ENCODE peak calls at places on chromosomes 12 and 14, in ten cellular contexts. Z is AG09309; S is cardiac fibroblast; D is fibroblast of pulmonary artery; I is cardiac muscle cell; X is AG04450; N is naive thymus-derived CD4-positive, alpha-beta T cell; V is CD4-positive, CD25-positive, alpha-beta regulatory T cell; B is CD8-positive, alpha-beta T cell; W is foreskin fibroblast. M is an unnamed sample.

GRCh38 chr12:94273272-94273671 is 124.9 kb downstream of the PLXNC1 start:
- DNase-seq in S (no peak), I (no peak), V (no peak), Z (no peak), N (no peak), D (no peak), X (no peak), B (no peak), W (no peak), M (no peak)

GRCh38 chr12:127516467-127516866 is 750.5 kb upstream of the TMEM132C start:
- DNase-seq in X (no peak), W (peak; percentile 66), Z (no peak), V (no peak), I (no peak), B (no peak), N (no peak), S (peak; percentile 58), D (peak; percentile 14), M (no peak)

GRCh38 chr12:114638790-114639435 is 45.1 kb downstream of the TBX3 start:
- DNase-seq in V (no peak), W (no peak), D (no peak), N (no peak), S (no peak), I (no peak), Z (no peak), X (no peak), B (no peak), M (no peak)

GRCh38 chr12:19778822-19779221 is 339.5 kb downstream of the AEBP2 start:
- DNase-seq in W (no peak), I (no peak), D (peak; percentile 23), Z (no peak), V (no peak), B (no peak), N (no peak), S (no peak), X (no peak), M (no peak)

GRCh38 chr14:95523051-95523817 is 6.8 kb upstream of the SYNE3 start:
- DNase-seq in N (no peak), V (no peak), I (no peak), S (peak; percentile 70), W (no peak), B (peak; percentile 35), D (peak; percentile 49), X (no peak), Z (no peak), M (no peak)

GRCh38 chr14:51369814-51370213 is 129.8 kb downstream of the TMX1 start:
- DNase-seq in X (no peak), V (peak; percentile 1), S (peak; percentile 27), B (no peak), Z (no peak), W (no peak), I (no peak), N (peak; percentile 14), D (no peak), M (no peak)

GRCh38 chr14:65258391-65258790 is 154.1 kb upstream of the FUT8 start:
- DNase-seq in X (no peak), W (peak; percentile 84), N (no peak), I (no peak), V (no peak), S (peak; percentile 87), D (peak; percentile 91), Z (no peak), B (no peak), M (no peak)

GRCh38 chr14:60651936-60652673 is 2.8 kb upstream of the SIX1 start:
- DNase-seq in S (peak; percentile 25), W (peak; percentile 64), N (no peak), I (no peak), Z (no peak), D (no peak), B (no peak), V (no peak), X (no peak), M (no peak)

GRCh38 chr12:54996235-54996634 is 11.7 kb upstream of the TESPA1 start:
- DNase-seq in I (no peak), N (no peak), V (no peak), S (no peak), B (no peak), D (no peak), Z (no peak), X (no peak), W (no peak), M (no peak)

GRCh38 chr12:55001198-55001827 is 16.8 kb upstream of the TESPA1 start:
- DNase-seq in V (no peak), Z (no peak), S (no peak), N (no peak), W (no peak), I (no peak), B (no peak), D (no peak), X (no peak), M (no peak)

GRCh38 chr12:55002355-55002754 is 17.4 kb upstream of the NEUROD4 start:
- DNase-seq in X (no peak), B (no peak), S (no peak), N (no peak), I (no peak), W (no peak), Z (no peak), D (no peak), V (no peak), M (no peak)

GRCh38 chr12:54997914-54998507 is 13.4 kb upstream of the TESPA1 start:
- DNase-seq in I (no peak), V (no peak), W (no peak), D (no peak), S (no peak), N (no peak), B (no peak), X (no peak), Z (no peak), M (no peak)

DNA sequence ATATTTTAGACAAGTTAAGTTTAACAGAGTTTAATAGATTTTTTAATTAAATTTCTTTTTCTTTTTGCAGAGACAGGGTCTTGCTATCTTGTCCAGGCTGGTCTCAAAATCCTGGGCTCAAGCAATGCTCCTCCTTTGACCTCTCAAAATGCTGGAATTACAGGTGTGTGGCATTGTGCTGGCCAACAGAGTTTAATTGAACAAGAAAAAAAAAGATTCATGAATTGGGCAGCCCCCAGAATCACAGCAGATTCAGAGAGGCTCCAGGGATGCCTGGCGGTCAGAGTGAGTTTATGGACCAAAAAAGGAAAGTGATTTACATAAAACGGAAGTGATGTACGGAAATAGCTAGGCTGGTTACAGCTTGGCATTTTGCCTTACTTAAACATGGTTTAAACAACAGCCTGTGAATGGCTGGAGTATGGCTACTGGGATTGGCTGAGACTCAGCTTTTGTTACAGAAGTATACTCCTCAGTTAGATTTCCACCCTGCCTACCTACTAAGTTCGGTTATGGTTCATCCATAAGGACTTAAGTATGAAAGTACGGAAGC is 14.5 kb upstream of the TESPA1 start:
- DNase-seq in S (no peak), X (no peak), D (no peak), B (no peak), Z (no peak), W (no peak), N (no peak), I (no peak), V (no peak), M (no peak)
- H3K4me3 ChIP-seq in S (no peak overlapping the region), X (no peak overlapping the region), D (no peak overlapping the region), B (no peak overlapping the region), Z (no peak overlapping the region), W (no peak overlapping the region), N (no peak overlapping the region), I (no peak overlapping the region), V (no peak overlapping the region), M (no peak overlapping the region)

DNA sequence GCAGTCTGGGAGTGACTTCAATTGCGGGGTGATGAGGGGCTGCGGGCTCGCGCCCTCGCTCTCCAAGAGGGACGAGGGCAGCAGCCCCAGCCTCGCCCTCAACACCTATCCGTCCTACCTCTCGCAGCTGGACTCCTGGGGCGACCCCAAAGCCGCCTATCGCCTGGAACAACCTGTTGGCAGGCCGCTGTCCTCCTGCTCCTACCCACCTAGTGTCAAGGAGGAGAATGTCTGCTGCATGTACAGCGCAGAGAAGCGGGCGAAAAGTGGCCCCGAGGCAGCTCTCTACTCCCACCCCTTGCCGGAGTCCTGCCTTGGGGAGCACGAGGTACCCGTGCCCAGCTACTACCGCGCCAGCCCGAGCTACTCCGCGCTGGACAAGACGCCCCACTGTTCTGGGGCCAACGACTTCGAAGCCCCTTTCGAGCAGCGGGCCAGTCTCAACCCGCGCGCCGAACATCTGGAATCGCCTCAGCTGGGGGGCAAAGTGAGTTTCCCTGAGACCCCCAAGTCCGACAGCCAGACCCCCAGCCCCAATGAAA is 483 bp downstream of the HOXC10 start:
- DNase-seq in V (no peak), N (no peak), W (peak; percentile 60), I (no peak), S (no peak), X (no peak), B (no peak), Z (no peak), D (no peak), M (no peak)
- H3K4me3 ChIP-seq in V (no peak overlapping the region), N (no peak overlapping the region), W (peak overlapping the region; percentile 86), I (no peak overlapping the region), S (no peak overlapping the region), X (no peak overlapping the region), B (no peak overlapping the region), Z (peak overlapping the region; percentile 64), D (no peak overlapping the region), M (no peak overlapping the region)

DNA sequence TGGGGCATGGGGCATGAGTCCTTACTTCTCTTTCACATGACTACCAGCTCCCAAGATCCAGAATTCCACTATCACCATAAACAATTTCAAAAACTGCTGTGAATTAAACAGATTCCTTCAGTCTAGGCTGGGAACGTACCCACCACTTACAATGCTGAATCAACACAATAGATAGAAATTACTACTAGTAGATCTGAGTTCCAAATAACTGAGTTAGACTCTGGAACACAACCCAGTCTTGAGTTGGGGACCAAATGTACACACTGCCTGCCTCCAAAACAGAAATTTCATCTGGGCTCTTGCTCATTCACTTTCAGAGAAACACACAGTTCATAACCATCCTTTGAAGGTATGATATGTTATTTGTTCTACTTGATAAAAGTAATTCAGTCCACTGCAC is 8.9 kb downstream of the CORO1C start:
- DNase-seq in Z (no peak), X (no peak), I (no peak), N (no peak), D (no peak), S (peak; percentile 46), B (no peak), W (no peak), V (no peak), M (no peak)
- H3K4me3 ChIP-seq in Z (no peak overlapping the region), X (peak overlapping the region; percentile 24), I (no peak overlapping the region), N (no peak overlapping the region), D (no peak overlapping the region), S (no peak overlapping the region), B (no peak overlapping the region), W (peak overlapping the region; percentile 21), V (no peak overlapping the region), M (no peak overlapping the region)

GRCh38 chr14:34502826-34503225 is 36.7 kb downstream of the EAPP start:
- DNase-seq in V (no peak), I (no peak), B (no peak), N (no peak), X (no peak), W (peak; percentile 29), S (peak; percentile 59), D (peak; percentile 68), Z (no peak), M (no peak)

GRCh38 chr14:34496679-34497513 is 34.9 kb upstream of the SPTSSA start:
- DNase-seq in V (no peak), N (no peak), I (no peak), X (peak; percentile 98), W (peak; percentile 98), B (no peak), D (peak; percentile 99), Z (peak; percentile 98), S (peak; percentile 99), M (no peak)

GRCh38 chr14:34501004-34501580 is 38.4 kb downstream of the EAPP start:
- DNase-seq in B (no peak), D (no peak), I (no peak), W (no peak), Z (no peak), N (no peak), S (no peak), X (no peak), V (no peak), M (no peak)

GRCh38 chr14:34498684-34499412 is 36.8 kb upstream of the SPTSSA start:
- DNase-seq in N (no peak), S (peak; percentile 33), W (no peak), V (no peak), I (peak; percentile 28), D (peak; percentile 37), B (no peak), X (no peak), Z (no peak), M (no peak)

DNA sequence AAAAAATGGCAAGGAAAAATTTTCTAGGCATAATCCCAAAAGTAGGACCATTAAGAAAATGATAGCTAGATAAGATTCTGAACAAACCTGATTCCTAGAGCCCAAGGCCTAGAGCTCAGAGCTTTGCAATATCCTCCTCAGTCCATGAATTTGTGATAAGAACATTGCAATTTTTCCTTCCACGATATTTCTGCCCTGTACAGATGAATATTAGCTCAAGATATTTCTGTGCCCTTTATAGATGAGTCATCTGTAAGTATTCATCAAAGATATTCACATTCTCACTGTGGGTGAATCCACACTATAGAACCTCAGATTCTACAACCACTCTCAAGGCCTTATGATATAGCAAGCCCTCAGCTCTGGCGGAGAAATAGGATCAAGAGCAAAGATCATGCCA is 37.5 kb downstream of the EAPP start:
- DNase-seq in D (peak; percentile 53), B (no peak), Z (no peak), V (no peak), W (peak; percentile 34), S (peak; percentile 53), I (no peak), N (no peak), X (no peak), M (no peak)
- H3K4me3 ChIP-seq in D (no peak overlapping the region), B (no peak overlapping the region), Z (no peak overlapping the region), V (no peak overlapping the region), W (no peak overlapping the region), S (no peak overlapping the region), I (no peak overlapping the region), N (no peak overlapping the region), X (no peak overlapping the region), M (no peak overlapping the region)